ENCODE peak calls at places on chromosome 5, in six cellular contexts. K is neuronal stem cell; H is NCI-H1417; X is GM10248; U is CD8-positive, alpha-beta T cell; Q is astrocyte of the cerebellum. V is an unnamed sample.

GRCh38 chr5:103582364-103582763 is 19.8 kb upstream of the NUDT12 start:
- DNase-seq in X (no peak), U (no peak), H (peak), Q (peak), K (peak), V (no peak)

GRCh38 chr5:37916525-37916924 is 76.7 kb upstream of the GDNF start:
- DNase-seq in Q (no peak), K (no peak), U (no peak), X (no peak), H (no peak), V (no peak)

GRCh38 chr5:69491838-69492390 is 676 bp upstream of the OCLN start:
- DNase-seq in X (no peak), H (peak), K (no peak), Q (no peak), U (no peak), V (no peak)

GRCh38 chr5:159638954-159639559 is 277.2 kb upstream of the ADRA1B start:
- DNase-seq in H (no peak), K (no peak), U (no peak), X (no peak), Q (no peak), V (no peak)

GRCh38 chr5:147935032-147935431 is 28.7 kb upstream of the C5orf46 start:
- DNase-seq in Q (peak), H (peak), U (no peak), X (no peak), K (peak), V (no peak)

GRCh38 chr5:9644630-9645029 is 14.5 kb upstream of the TAS2R1 start:
- DNase-seq in K (no peak), X (no peak), H (no peak), U (no peak), Q (no peak), V (no peak)

GRCh38 chr5:14209222-14209822 is 66.2 kb downstream of the TRIO start:
- DNase-seq in K (no peak), H (no peak), X (no peak), U (no peak), Q (no peak), V (no peak)

GRCh38 chr5:175013251-175013650 is 288.9 kb downstream of the MSX2 start:
- DNase-seq in K (no peak), U (no peak), H (no peak), X (no peak), Q (no peak), V (no peak)

GRCh38 chr5:98911221-98912040 is 17.4 kb downstream of the CHD1 start:
- DNase-seq in H (peak), K (peak), Q (no peak), X (no peak), U (no peak), V (no peak)

GRCh38 chr5:158976035-158976434 is 123.7 kb downstream of the EBF1 start:
- DNase-seq in H (no peak), U (no peak), K (no peak), X (no peak), Q (peak), V (no peak)

GRCh38 chr5:6804766-6805165 is 91.5 kb downstream of the TENT4A start:
- DNase-seq in U (no peak), Q (no peak), K (no peak), X (no peak), H (no peak), V (no peak)

GRCh38 chr5:76637490-76637889 is 14.3 kb upstream of the F2RL2 start:
- DNase-seq in K (no peak), U (no peak), Q (no peak), H (no peak), X (no peak), V (no peak)

GRCh38 chr5:173554989-173555705 is 61.3 kb downstream of the BOD1 start:
- DNase-seq in H (peak), K (no peak), Q (no peak), U (no peak), X (no peak), V (no peak)

GRCh38 chr5:163705983-163706771 is 200.8 kb downstream of the MAT2B start:
- DNase-seq in Q (no peak), X (no peak), K (no peak), H (peak), U (no peak), V (no peak)

GRCh38 chr5:179620703-179621350 is 2.6 kb downstream of the HNRNPH1 start:
- DNase-seq in X (no peak), H (peak), K (no peak), U (no peak), Q (no peak), V (peak)

GRCh38 chr5:74132485-74132884 is 506.5 kb downstream of the ARHGEF28 start:
- DNase-seq in K (no peak), H (no peak), U (no peak), Q (no peak), X (no peak), V (no peak)

GRCh38 chr5:12095808-12096281 is 191.6 kb upstream of the CTNND2 start:
- DNase-seq in H (no peak), U (no peak), Q (peak), X (no peak), K (no peak), V (no peak)

GRCh38 chr5:14557203-14557725 is 24.3 kb upstream of the OTULINL start:
- DNase-seq in X (no peak), U (no peak), H (no peak), Q (no peak), K (no peak), V (no peak)

GRCh38 chr5:62286834-62287611 is 19.0 kb upstream of the KIF2A start:
- DNase-seq in X (no peak), K (no peak), H (no peak), U (no peak), Q (no peak), V (no peak)

GRCh38 chr5:73963021-73963420 is 337.0 kb downstream of the ARHGEF28 start:
- DNase-seq in K (no peak), H (no peak), U (no peak), X (no peak), Q (peak), V (no peak)

GRCh38 chr5:16456103-16456832 is 9.3 kb downstream of the ZNF622 start:
- DNase-seq in U (no peak), K (peak), Q (peak), X (peak), H (peak), V (no peak)

V was measured in activated effector memory CD4-positive, alpha-beta T cell treated with anti-CD3 and anti-CD28 coated beads, Interleukin-2, amount 50 U/mL, for 16 hours.